ENCODE peak calls at places on chromosome 7, in six cellular contexts. T, O, V, U, G and P are unnamed samples.

GRCh38 chr7:105532709-105533460 is 884 bp downstream of the RINT1 start:
- DNase-seq in T (no peak), G (no peak), O (no peak), U (no peak), V (no peak), P (no peak)

GRCh38 chr7:96388166-96388565 is 66.3 kb upstream of the SLC25A13 start:
- DNase-seq in U (no peak), T (peak; percentile 77), V (no peak), O (no peak), G (no peak), P (no peak)

GRCh38 chr7:121798896-121799295 is 74.1 kb upstream of the PTPRZ1 start:
- DNase-seq in G (no peak), V (no peak), U (no peak), T (no peak), O (no peak), P (no peak)

GRCh38 chr7:54839538-54840213 is 80.7 kb upstream of the SEC61G start:
- DNase-seq in G (peak; percentile 86), O (peak; percentile 73), T (peak; percentile 56), U (peak; percentile 84), V (no peak), P (peak; percentile 52)

GRCh38 chr7:16078076-16078952 is 343.0 kb downstream of the CRPPA start:
- DNase-seq in T (peak; percentile 64), U (no peak), G (no peak), V (no peak), O (no peak), P (no peak)

GRCh38 chr7:127393370-127394058 is 1.0 kb upstream of the ZNF800 start:
- DNase-seq in U (peak; percentile 38), V (no peak), O (no peak), G (peak; percentile 44), T (no peak), P (peak; percentile 30)

GRCh38 chr7:101519324-101520017 is 109.6 kb downstream of the MYL10 start:
- DNase-seq in O (no peak), U (no peak), T (peak; percentile 99), V (no peak), G (no peak), P (no peak)

GRCh38 chr7:53191296-53191695 is 155.9 kb downstream of the POM121L12 start:
- DNase-seq in G (no peak), U (no peak), V (no peak), T (no peak), O (no peak), P (no peak)

GRCh38 chr7:139656387-139656786 is 121.4 kb downstream of the HIPK2 start:
- DNase-seq in G (no peak), T (no peak), V (no peak), U (no peak), O (no peak), P (no peak)

GRCh38 chr7:91940171-91940570 is 491 bp upstream of the AKAP9 start:
- DNase-seq in U (no peak), O (peak; percentile 41), T (no peak), V (peak; percentile 1), G (no peak), P (no peak)

GRCh38 chr7:98617051-98617959 is at the start of gene NPTX2:
- DNase-seq in G (peak; percentile 21), T (no peak), O (no peak), V (no peak), U (peak; percentile 70), P (no peak)
- H3K4me1 ChIP-seq in G (no peaks in the 10 kb centered on the region), T (no peaks in the 10 kb centered on the region), O (peaks cover 39% of the 10 kb centered on the region), V (no peaks in the 10 kb centered on the region), U (peaks cover 31% of the 10 kb centered on the region), P (no peaks in the 10 kb centered on the region)

GRCh38 chr7:130372813-130373212 is 7.5 kb upstream of the CPA1 start:
- DNase-seq in O (no peak), V (no peak), U (no peak), G (no peak), T (no peak), P (no peak)
- H3K4me1 ChIP-seq in O (peaks cover 68% of the 10 kb centered on the region), V (no peaks in the 10 kb centered on the region), U (peaks cover 5% of the 10 kb centered on the region), G (peaks cover 12% of the 10 kb centered on the region), T (peaks cover 45% of the 10 kb centered on the region), P (peaks cover 19% of the 10 kb centered on the region)

GRCh38 chr7:7970113-7970619 is 1.6 kb downstream of the GLCCI1 start:
- DNase-seq in G (no peak), U (no peak), T (no peak), V (no peak), O (no peak), P (no peak)

GRCh38 chr7:7970620-7971307 is 2.2 kb downstream of the GLCCI1 start:
- DNase-seq in G (no peak), V (no peak), T (peak; percentile 33), U (no peak), O (no peak), P (no peak)

GRCh38 chr7:7972128-7972527 is 3.5 kb downstream of the GLCCI1 start:
- DNase-seq in O (no peak), V (no peak), G (no peak), U (no peak), T (peak; percentile 6), P (no peak)

GRCh38 chr7:7971308-7972040 is 2.9 kb downstream of the GLCCI1 start:
- DNase-seq in G (no peak), O (no peak), V (no peak), U (no peak), T (no peak), P (no peak)

GRCh38 chr7:7972927-7973594 is 4.5 kb downstream of the GLCCI1 start:
- DNase-seq in U (no peak), G (no peak), V (no peak), O (no peak), T (no peak), P (no peak)
- H3K4me1 ChIP-seq in U (peaks cover 6% of the 10 kb centered on the region), G (peaks cover 4% of the 10 kb centered on the region), V (no peaks in the 10 kb centered on the region), O (peaks cover 45% of the 10 kb centered on the region), T (peaks cover 4% of the 10 kb centered on the region), P (peaks cover 13% of the 10 kb centered on the region)

GRCh38 chr7:131111081-131111576 is 216.5 kb upstream of the MKLN1 start:
- DNase-seq in U (no peak), G (no peak), V (no peak), O (no peak), T (peak; percentile 90), P (peak; percentile 47)
- H3K4me1 ChIP-seq in U (peaks cover 30% of the 10 kb centered on the region), G (no peaks in the 10 kb centered on the region), V (peaks cover 25% of the 10 kb centered on the region), O (peaks cover 24% of the 10 kb centered on the region), T (peaks cover 4% of the 10 kb centered on the region), P (no peaks in the 10 kb centered on the region)

DNA sequence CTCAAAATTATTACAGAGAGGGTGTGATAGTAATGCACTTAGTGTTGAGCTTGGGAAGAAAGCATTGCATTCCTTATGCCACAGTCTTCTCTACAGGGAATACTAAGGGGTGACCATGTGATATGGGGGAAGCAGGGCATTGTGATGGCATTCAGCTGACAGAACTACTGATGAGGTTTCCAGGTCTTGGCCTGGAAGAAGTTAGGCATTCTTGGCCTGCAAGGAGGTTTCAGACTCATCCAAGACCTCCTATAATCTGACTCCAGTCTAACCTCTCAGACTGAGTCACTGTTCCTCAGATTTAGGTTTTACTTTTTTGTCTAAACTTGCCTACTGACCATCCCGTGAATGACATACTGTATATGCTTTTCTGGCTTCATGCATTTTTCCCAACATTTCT is 7.9 kb downstream of the STMP1 start:
- DNase-seq in G (no peak), U (no peak), V (no peak), O (no peak), T (peak; percentile 86), P (no peak)
- H3K4me1 ChIP-seq in G (peaks cover 4% of the 10 kb centered on the region), U (no peaks in the 10 kb centered on the region), V (no peaks in the 10 kb centered on the region), O (peaks cover 70% of the 10 kb centered on the region), T (peaks cover 11% of the 10 kb centered on the region), P (peaks cover 14% of the 10 kb centered on the region)

GRCh38 chr7:21429021-21429420 is 1.1 kb downstream of the SP4 start:
- DNase-seq in U (no peak), O (no peak), T (no peak), V (no peak), G (no peak), P (no peak)
- H3K4me1 ChIP-seq in U (peaks cover 9% of the 10 kb centered on the region), O (peaks cover 57% of the 10 kb centered on the region), T (peaks cover 4% of the 10 kb centered on the region), V (peaks cover 32% of the 10 kb centered on the region), G (peaks cover 12% of the 10 kb centered on the region), P (peaks cover 22% of the 10 kb centered on the region)

GRCh38 chr7:47509571-47509970 is 72.3 kb downstream of the TNS3 start:
- DNase-seq in U (no peak), O (peak; percentile 8), T (no peak), V (no peak), G (no peak), P (no peak)
- H3K4me1 ChIP-seq in U (peaks cover 51% of the 10 kb centered on the region), O (peaks cover 70% of the 10 kb centered on the region), T (peaks cover 29% of the 10 kb centered on the region), V (no peaks in the 10 kb centered on the region), G (peaks cover 13% of the 10 kb centered on the region), P (peaks cover 27% of the 10 kb centered on the region)